ENCODE peak calls at places on chromosomes 4 and X, in four cellular contexts. One of them, this sample, is unnamed.

GRCh38 chr4:87054900-87055299 is 120.1 kb downstream of the AFF1 start:
- DNase-seq in activated CD4-positive, CD25-positive, alpha-beta regulatory T cell treated with anti-CD3 and anti-CD28 coated beads, Interleukin-2, amount 50 U/mL, for 72 hours: no peak
- DNase-seq in astrocyte of the hippocampus: no peak
- DNase-seq in EL: no peak
- DNase-seq in this sample: no peak

GRCh38 chr4:54439831-54440243 is 210.7 kb downstream of the PDGFRA start:
- DNase-seq in EL: peak
- DNase-seq in activated CD4-positive, CD25-positive, alpha-beta regulatory T cell treated with anti-CD3 and anti-CD28 coated beads, Interleukin-2, amount 50 U/mL, for 72 hours: no peak
- DNase-seq in astrocyte of the hippocampus: peak
- DNase-seq in this sample: no peak

GRCh38 chr4:182862921-182863320 is 54.3 kb downstream of the DCTD start:
- DNase-seq in activated CD4-positive, CD25-positive, alpha-beta regulatory T cell treated with anti-CD3 and anti-CD28 coated beads, Interleukin-2, amount 50 U/mL, for 72 hours: no peak
- DNase-seq in EL: no peak
- DNase-seq in astrocyte of the hippocampus: peak
- DNase-seq in this sample: peak

GRCh38 chr4:75142377-75142776 is 209.5 kb downstream of the PARM1 start:
- DNase-seq in astrocyte of the hippocampus: no peak
- DNase-seq in EL: no peak
- DNase-seq in activated CD4-positive, CD25-positive, alpha-beta regulatory T cell treated with anti-CD3 and anti-CD28 coated beads, Interleukin-2, amount 50 U/mL, for 72 hours: no peak
- DNase-seq in this sample: no peak

GRCh38 chrX:42976729-42977366 is 198.9 kb upstream of the PPP1R2C start:
- DNase-seq in astrocyte of the hippocampus: no peak
- DNase-seq in activated CD4-positive, CD25-positive, alpha-beta regulatory T cell treated with anti-CD3 and anti-CD28 coated beads, Interleukin-2, amount 50 U/mL, for 72 hours: no peak
- DNase-seq in EL: no peak
- DNase-seq in this sample: no peak

GRCh38 chrX:53188763-53189162 is 36.2 kb downstream of the KDM5C start:
- DNase-seq in activated CD4-positive, CD25-positive, alpha-beta regulatory T cell treated with anti-CD3 and anti-CD28 coated beads, Interleukin-2, amount 50 U/mL, for 72 hours: no peak
- DNase-seq in EL: no peak
- DNase-seq in astrocyte of the hippocampus: peak
- DNase-seq in this sample: no peak

GRCh38 chr4:150518559-150518958 is 63.4 kb upstream of the MAB21L2 start:
- DNase-seq in EL: peak
- DNase-seq in astrocyte of the hippocampus: peak
- DNase-seq in activated CD4-positive, CD25-positive, alpha-beta regulatory T cell treated with anti-CD3 and anti-CD28 coated beads, Interleukin-2, amount 50 U/mL, for 72 hours: no peak
- DNase-seq in this sample: no peak

GRCh38 chr4:41360911-41361830 is 104.4 kb downstream of the UCHL1 start:
- DNase-seq in activated CD4-positive, CD25-positive, alpha-beta regulatory T cell treated with anti-CD3 and anti-CD28 coated beads, Interleukin-2, amount 50 U/mL, for 72 hours: no peak
- DNase-seq in EL: peak
- DNase-seq in astrocyte of the hippocampus: peak
- DNase-seq in this sample: peak

GRCh38 chr4:154818230-154818629 is 37.2 kb downstream of the RBM46 start:
- DNase-seq in astrocyte of the hippocampus: no peak
- DNase-seq in EL: no peak
- DNase-seq in activated CD4-positive, CD25-positive, alpha-beta regulatory T cell treated with anti-CD3 and anti-CD28 coated beads, Interleukin-2, amount 50 U/mL, for 72 hours: no peak
- DNase-seq in this sample: no peak

GRCh38 chr4:102008711-102009110 is 218.2 kb downstream of the BANK1 start:
- DNase-seq in EL: no peak
- DNase-seq in activated CD4-positive, CD25-positive, alpha-beta regulatory T cell treated with anti-CD3 and anti-CD28 coated beads, Interleukin-2, amount 50 U/mL, for 72 hours: no peak
- DNase-seq in astrocyte of the hippocampus: no peak
- DNase-seq in this sample: no peak

GRCh38 chrX:2272337-2272736 is 228.4 kb downstream of the DHRSX start:
- DNase-seq in astrocyte of the hippocampus: no peak
- DNase-seq in activated CD4-positive, CD25-positive, alpha-beta regulatory T cell treated with anti-CD3 and anti-CD28 coated beads, Interleukin-2, amount 50 U/mL, for 72 hours: no peak
- DNase-seq in EL: no peak
- DNase-seq in this sample: peak

GRCh38 chr4:186832906-186833305 is 109.2 kb upstream of the FAT1 start:
- DNase-seq in activated CD4-positive, CD25-positive, alpha-beta regulatory T cell treated with anti-CD3 and anti-CD28 coated beads, Interleukin-2, amount 50 U/mL, for 72 hours: no peak
- DNase-seq in EL: no peak
- DNase-seq in astrocyte of the hippocampus: no peak
- DNase-seq in this sample: no peak

GRCh38 chrX:153828723-153829548 is 1.4 kb downstream of the PDZD4 start:
- DNase-seq in EL: peak
- DNase-seq in activated CD4-positive, CD25-positive, alpha-beta regulatory T cell treated with anti-CD3 and anti-CD28 coated beads, Interleukin-2, amount 50 U/mL, for 72 hours: no peak
- DNase-seq in astrocyte of the hippocampus: peak
- DNase-seq in this sample: peak

GRCh38 chrX:132092439-132093065 is 35.3 kb downstream of the FRMD7 start:
- DNase-seq in activated CD4-positive, CD25-positive, alpha-beta regulatory T cell treated with anti-CD3 and anti-CD28 coated beads, Interleukin-2, amount 50 U/mL, for 72 hours: peak
- DNase-seq in EL: peak
- DNase-seq in astrocyte of the hippocampus: peak
- DNase-seq in this sample: peak

GRCh38 chrX:121365572-121366161 is 318.3 kb downstream of the GLUD2 start:
- DNase-seq in EL: no peak
- DNase-seq in astrocyte of the hippocampus: no peak
- DNase-seq in activated CD4-positive, CD25-positive, alpha-beta regulatory T cell treated with anti-CD3 and anti-CD28 coated beads, Interleukin-2, amount 50 U/mL, for 72 hours: no peak
- DNase-seq in this sample: peak

GRCh38 chrX:149493567-149494562 is 11.2 kb downstream of the IDS start:
- DNase-seq in activated CD4-positive, CD25-positive, alpha-beta regulatory T cell treated with anti-CD3 and anti-CD28 coated beads, Interleukin-2, amount 50 U/mL, for 72 hours: no peak
- DNase-seq in astrocyte of the hippocampus: no peak
- DNase-seq in EL: peak
- DNase-seq in this sample: peak

GRCh38 chr4:113355550-113356371 is 306.3 kb downstream of the ANK2 start:
- DNase-seq in EL: peak
- DNase-seq in activated CD4-positive, CD25-positive, alpha-beta regulatory T cell treated with anti-CD3 and anti-CD28 coated beads, Interleukin-2, amount 50 U/mL, for 72 hours: peak
- DNase-seq in astrocyte of the hippocampus: peak
- DNase-seq in this sample: peak

GRCh38 chr4:166400270-166400894 is 527.3 kb downstream of the TLL1 start:
- DNase-seq in activated CD4-positive, CD25-positive, alpha-beta regulatory T cell treated with anti-CD3 and anti-CD28 coated beads, Interleukin-2, amount 50 U/mL, for 72 hours: no peak
- DNase-seq in EL: no peak
- DNase-seq in astrocyte of the hippocampus: no peak
- DNase-seq in this sample: no peak

GRCh38 chr4:149521611-149522010 is 294.0 kb downstream of the IQCM start:
- DNase-seq in astrocyte of the hippocampus: peak
- DNase-seq in EL: peak
- DNase-seq in activated CD4-positive, CD25-positive, alpha-beta regulatory T cell treated with anti-CD3 and anti-CD28 coated beads, Interleukin-2, amount 50 U/mL, for 72 hours: no peak
- DNase-seq in this sample: no peak

GRCh38 chr4:141046255-141046654 is 87.0 kb downstream of the RNF150 start:
- DNase-seq in EL: peak
- DNase-seq in astrocyte of the hippocampus: peak
- DNase-seq in activated CD4-positive, CD25-positive, alpha-beta regulatory T cell treated with anti-CD3 and anti-CD28 coated beads, Interleukin-2, amount 50 U/mL, for 72 hours: no peak
- DNase-seq in this sample: no peak

GRCh38 chr4:147104768-147105167 is 159.1 kb upstream of the TTC29 start:
- DNase-seq in EL: no peak
- DNase-seq in activated CD4-positive, CD25-positive, alpha-beta regulatory T cell treated with anti-CD3 and anti-CD28 coated beads, Interleukin-2, amount 50 U/mL, for 72 hours: no peak
- DNase-seq in astrocyte of the hippocampus: no peak
- DNase-seq in this sample: no peak

GRCh38 chrX:41332005-41332404 is 2.0 kb upstream of the DDX3X start:
- DNase-seq in astrocyte of the hippocampus: no peak
- DNase-seq in EL: no peak
- DNase-seq in activated CD4-positive, CD25-positive, alpha-beta regulatory T cell treated with anti-CD3 and anti-CD28 coated beads, Interleukin-2, amount 50 U/mL, for 72 hours: no peak
- DNase-seq in this sample: no peak

GRCh38 chr4:170391066-170391754 is 301.5 kb upstream of the AADAT start:
- DNase-seq in astrocyte of the hippocampus: peak
- DNase-seq in EL: peak
- DNase-seq in activated CD4-positive, CD25-positive, alpha-beta regulatory T cell treated with anti-CD3 and anti-CD28 coated beads, Interleukin-2, amount 50 U/mL, for 72 hours: no peak
- DNase-seq in this sample: no peak

GRCh38 chrX:12330841-12331240 is 192.6 kb downstream of the FRMPD4 start:
- DNase-seq in astrocyte of the hippocampus: no peak
- DNase-seq in activated CD4-positive, CD25-positive, alpha-beta regulatory T cell treated with anti-CD3 and anti-CD28 coated beads, Interleukin-2, amount 50 U/mL, for 72 hours: no peak
- DNase-seq in EL: peak
- DNase-seq in this sample: no peak

GRCh38 chrX:70998402-70999027 is 67.6 kb upstream of the SLC7A3 start:
- DNase-seq in astrocyte of the hippocampus: peak
- DNase-seq in EL: peak
- DNase-seq in activated CD4-positive, CD25-positive, alpha-beta regulatory T cell treated with anti-CD3 and anti-CD28 coated beads, Interleukin-2, amount 50 U/mL, for 72 hours: no peak
- DNase-seq in this sample: peak

GRCh38 chrX:38347136-38347535 is 5.3 kb upstream of the OTC start:
- DNase-seq in EL: peak
- DNase-seq in astrocyte of the hippocampus: peak
- DNase-seq in activated CD4-positive, CD25-positive, alpha-beta regulatory T cell treated with anti-CD3 and anti-CD28 coated beads, Interleukin-2, amount 50 U/mL, for 72 hours: no peak
- DNase-seq in this sample: no peak

GRCh38 chrX:47540754-47541538 is 20.1 kb upstream of the ARAF start:
- DNase-seq in activated CD4-positive, CD25-positive, alpha-beta regulatory T cell treated with anti-CD3 and anti-CD28 coated beads, Interleukin-2, amount 50 U/mL, for 72 hours: no peak
- DNase-seq in astrocyte of the hippocampus: peak
- DNase-seq in EL: peak
- DNase-seq in this sample: peak

GRCh38 chrX:97308161-97308560 is 424.5 kb downstream of the RPA4 start:
- DNase-seq in astrocyte of the hippocampus: peak
- DNase-seq in activated CD4-positive, CD25-positive, alpha-beta regulatory T cell treated with anti-CD3 and anti-CD28 coated beads, Interleukin-2, amount 50 U/mL, for 72 hours: no peak
- DNase-seq in EL: peak
- DNase-seq in this sample: no peak

GRCh38 chr4:102451266-102451665 is 49.9 kb upstream of the NFKB1 start:
- DNase-seq in activated CD4-positive, CD25-positive, alpha-beta regulatory T cell treated with anti-CD3 and anti-CD28 coated beads, Interleukin-2, amount 50 U/mL, for 72 hours: no peak
- DNase-seq in EL: no peak
- DNase-seq in astrocyte of the hippocampus: no peak
- DNase-seq in this sample: no peak

GRCh38 chr4:83931659-83932058 is 395.8 kb downstream of the GPAT3 start:
- DNase-seq in activated CD4-positive, CD25-positive, alpha-beta regulatory T cell treated with anti-CD3 and anti-CD28 coated beads, Interleukin-2, amount 50 U/mL, for 72 hours: no peak
- DNase-seq in astrocyte of the hippocampus: no peak
- DNase-seq in EL: no peak
- DNase-seq in this sample: no peak

This sample was measured in endodermal cell.